ENCODE peak calls at places on chromosomes 7 and 10, in six cellular contexts. I, M, T, O, U and S are unnamed samples.

GRCh38 chr7:1083729-1084657 is 3.9 kb upstream of the GPER1 start:
- DNase-seq in U (no peak), O (no peak), M (no peak), T (no peak), I (no peak), S (no peak)

GRCh38 chr7:156594283-156595080 is 46.1 kb upstream of the RNF32 start:
- DNase-seq in M (no peak), O (no peak), T (no peak), I (no peak), U (no peak), S (no peak)

GRCh38 chr10:73965890-73966768 is 31.8 kb upstream of the VCL start:
- DNase-seq in M (no peak), T (peak), I (no peak), O (peak), U (peak), S (peak)

GRCh38 chr10:113646337-113647201 is 17.3 kb downstream of the NRAP start:
- DNase-seq in I (no peak), O (no peak), M (no peak), U (no peak), T (no peak), S (no peak)

GRCh38 chr10:58268946-58269831 is at the start of gene CISD1:
- DNase-seq in O (peak), U (peak), I (peak), M (peak), T (peak), S (peak)

GRCh38 chr10:44647877-44648542 is 263.1 kb upstream of the CXCL12 start:
- DNase-seq in T (no peak), I (no peak), M (no peak), O (no peak), U (no peak), S (peak)

GRCh38 chr7:47757946-47758371 is 176.0 kb upstream of the TNS3 start:
- DNase-seq in O (no peak), U (no peak), M (no peak), I (no peak), T (peak), S (peak)

GRCh38 chr7:29854257-29854938 is 48.1 kb downstream of the WIPF3 start:
- DNase-seq in T (no peak), U (no peak), I (no peak), M (no peak), O (no peak), S (no peak)

GRCh38 chr10:14625210-14625621 is 149.5 kb downstream of the FAM107B start:
- DNase-seq in I (no peak), T (no peak), M (no peak), U (no peak), O (no peak), S (no peak)

GRCh38 chr7:138886501-138886917 is 88.5 kb upstream of the ATP6V0A4 start:
- DNase-seq in I (peak), M (no peak), T (peak), U (no peak), O (no peak), S (peak)

GRCh38 chr7:36781011-36781738 is 56.9 kb upstream of the AOAH start:
- DNase-seq in T (no peak), M (no peak), O (no peak), I (no peak), U (no peak), S (no peak)

GRCh38 chr10:71849461-71849908 is 1.6 kb downstream of the PSAP start:
- DNase-seq in O (no peak), T (no peak), U (no peak), M (no peak), I (no peak), S (no peak)

GRCh38 chr10:129375912-129376311 is 91.1 kb upstream of the MGMT start:
- DNase-seq in M (no peak), T (no peak), U (no peak), I (no peak), O (no peak), S (no peak)

GRCh38 chr10:131848296-131848695 is 52.5 kb upstream of the PPP2R2D start:
- DNase-seq in O (no peak), T (no peak), U (no peak), I (no peak), M (no peak), S (no peak)

GRCh38 chr10:95552680-95553342 is 8.4 kb downstream of the SORBS1 start:
- DNase-seq in I (no peak), O (no peak), M (no peak), T (no peak), U (no peak), S (no peak)

GRCh38 chr10:62083868-62084267 is 182.4 kb downstream of the ARID5B start:
- DNase-seq in T (peak), O (no peak), M (no peak), I (no peak), U (no peak), S (peak)

GRCh38 chr10:112374724-112375541 is 1.0 kb downstream of the ACSL5 start:
- DNase-seq in I (peak), M (no peak), T (no peak), O (no peak), U (no peak), S (peak)

GRCh38 chr7:87000344-87000743 is 59.1 kb downstream of the ELAPOR2 start:
- DNase-seq in I (no peak), U (no peak), M (no peak), T (no peak), O (no peak), S (no peak)

GRCh38 chr10:14456870-14457266 is 126.1 kb upstream of the FRMD4A start:
- DNase-seq in M (no peak), U (no peak), T (no peak), I (no peak), O (no peak), S (no peak)

GRCh38 chr10:126902157-126902556 is 3.1 kb upstream of the DOCK1 start:
- DNase-seq in U (no peak), M (no peak), T (peak), O (no peak), I (no peak), S (peak)

GRCh38 chr7:153022796-153023592 is 263.4 kb downstream of the ACTR3B start:
- DNase-seq in T (no peak), I (no peak), O (peak), M (no peak), U (no peak), S (no peak)

GRCh38 chr7:1021931-1022330 is 22.4 kb upstream of the GPR146 start:
- DNase-seq in T (no peak), O (no peak), M (no peak), I (no peak), U (no peak), S (no peak)

GRCh38 chr10:64115471-64115870 is 594.3 kb downstream of the REEP3 start:
- DNase-seq in O (no peak), U (no peak), I (no peak), T (peak), M (no peak), S (no peak)

GRCh38 chr7:136405931-136406777 is 429.0 kb upstream of the MTPN start:
- DNase-seq in O (peak), T (peak), U (no peak), M (no peak), I (peak), S (peak)

GRCh38 chr10:72088879-72089585 is 681 bp upstream of the SPOCK2 start:
- DNase-seq in I (no peak), M (peak), O (peak), U (no peak), T (no peak), S (no peak)

GRCh38 chr7:67551027-67551426 is 554.4 kb downstream of the TYW1 start:
- DNase-seq in O (no peak), M (no peak), T (no peak), U (no peak), I (no peak), S (no peak)

GRCh38 chr10:47406870-47407648 is 23.0 kb upstream of the ZNF488 start:
- DNase-seq in M (no peak), O (no peak), I (no peak), U (no peak), T (peak), S (peak)

GRCh38 chr10:6013413-6014192 is 36.3 kb upstream of the IL15RA start:
- DNase-seq in U (no peak), O (no peak), T (no peak), M (no peak), I (no peak), S (no peak)

GRCh38 chr10:81843042-81843441 is 32.0 kb upstream of the NRG3 start:
- DNase-seq in U (no peak), T (no peak), I (peak), O (no peak), M (no peak), S (no peak)

GRCh38 chr10:119291223-119291900 is 84.0 kb downstream of the GRK5 start:
- DNase-seq in I (no peak), O (no peak), U (no peak), T (no peak), M (no peak), S (no peak)

GRCh38 chr10:86684305-86684704 is 16.0 kb downstream of the LDB3 start:
- DNase-seq in O (peak), T (peak), U (no peak), M (no peak), I (no peak), S (peak)

GRCh38 chr10:77188511-77188910 is 449.1 kb downstream of the KCNMA1 start:
- DNase-seq in O (no peak), U (no peak), T (no peak), I (no peak), M (no peak), S (peak)

GRCh38 chr10:6721964-6722615 is 142.0 kb upstream of the PRKCQ start:
- DNase-seq in T (peak), M (no peak), I (no peak), U (no peak), O (no peak), S (peak)

GRCh38 chr7:87818336-87818735 is 57.8 kb downstream of the SLC25A40 start:
- DNase-seq in U (no peak), O (no peak), I (no peak), M (no peak), T (no peak), S (no peak)

GRCh38 chr10:14556285-14556956 is 218.3 kb downstream of the FAM107B start:
- DNase-seq in I (peak), T (peak), O (peak), M (no peak), U (no peak), S (no peak)

GRCh38 chr10:124693801-124694416 is 50.3 kb downstream of the FAM53B start:
- DNase-seq in M (peak), I (peak), U (no peak), O (no peak), T (no peak), S (no peak)

GRCh38 chr10:124690971-124691370 is 53.2 kb downstream of the FAM53B start:
- DNase-seq in M (no peak), T (no peak), I (no peak), O (no peak), U (no peak), S (no peak)

GRCh38 chr10:124689911-124690498 is 54.2 kb downstream of the FAM53B start:
- DNase-seq in T (no peak), O (no peak), M (no peak), I (no peak), U (no peak), S (no peak)

GRCh38 chr10:124693396-124693795 is 50.8 kb downstream of the FAM53B start:
- DNase-seq in I (no peak), T (no peak), U (no peak), O (no peak), M (no peak), S (no peak)

DNA sequence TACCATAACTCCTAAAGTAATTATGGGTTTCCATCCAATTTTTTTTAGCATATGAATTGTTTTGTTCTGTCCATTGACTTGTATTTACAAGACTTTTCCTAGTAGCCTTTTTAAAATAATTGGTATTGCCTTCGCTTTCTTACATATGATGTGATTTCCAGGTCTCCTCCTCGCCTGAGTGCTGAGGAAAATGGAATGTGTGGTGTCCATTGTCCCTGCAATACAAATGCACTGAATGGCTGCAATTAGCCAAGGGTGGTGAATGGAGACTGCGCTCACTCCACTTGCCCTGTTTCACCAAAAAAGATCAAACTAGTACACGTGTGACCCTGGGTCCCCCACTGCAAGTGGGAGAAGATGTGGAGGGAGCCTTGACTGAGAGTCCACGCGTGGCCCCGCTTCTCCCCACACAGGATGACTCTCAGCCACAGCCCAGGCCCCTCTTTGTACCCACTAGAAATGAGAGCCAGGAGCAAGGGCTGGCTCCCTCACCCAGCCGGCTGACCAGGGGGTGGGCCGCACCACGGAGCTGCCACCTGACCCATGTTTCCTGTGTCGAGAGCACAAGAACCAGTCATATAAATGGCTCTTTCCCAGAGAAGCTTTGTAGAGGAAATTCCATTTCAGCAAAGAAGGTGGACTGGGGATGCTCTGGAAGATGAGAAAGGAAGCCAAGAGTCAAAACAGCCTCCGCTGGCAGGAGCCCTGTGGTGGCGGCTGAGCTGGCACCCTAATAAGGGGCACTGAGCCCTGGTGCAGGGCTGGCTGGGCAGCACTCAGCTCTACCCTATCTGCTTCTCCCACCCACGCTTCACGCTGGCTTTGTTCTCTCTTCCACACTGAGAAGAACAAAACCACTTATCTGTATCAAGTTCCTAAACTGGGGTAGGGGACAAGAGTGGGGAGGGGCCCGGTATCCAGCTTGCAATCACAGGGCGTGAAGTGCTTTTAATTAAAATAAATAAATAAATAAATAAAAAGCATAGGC is 52.4 kb downstream of the FAM53B start:
- DNase-seq in T (no peak), U (no peak), I (no peak), M (no peak), O (no peak), S (no peak)
- TF ChIP-seq CTCF in T (no peak), U (no peak), I (no peak), M (no peak), O (no peak), S (no peak)

GRCh38 chr10:102608487-102608886 is 35.8 kb upstream of the TRIM8 start:
- DNase-seq in T (no peak), O (no peak), U (no peak), M (no peak), I (no peak), S (no peak)
- TF ChIP-seq CTCF in T (peak), O (no peak), U (no peak), M (no peak), I (no peak), S (peak)

GRCh38 chr7:108385834-108386422 is 70.3 kb downstream of the NRCAM start:
- DNase-seq in M (no peak), U (no peak), O (no peak), I (no peak), T (no peak), S (no peak)

GRCh38 chr7:108380527-108380926 is 75.7 kb downstream of the NRCAM start:
- DNase-seq in T (no peak), O (no peak), I (no peak), U (no peak), M (no peak), S (no peak)

GRCh38 chr7:108382932-108383331 is 73.3 kb downstream of the NRCAM start:
- DNase-seq in O (no peak), I (no peak), T (no peak), M (no peak), U (no peak), S (no peak)

DNA sequence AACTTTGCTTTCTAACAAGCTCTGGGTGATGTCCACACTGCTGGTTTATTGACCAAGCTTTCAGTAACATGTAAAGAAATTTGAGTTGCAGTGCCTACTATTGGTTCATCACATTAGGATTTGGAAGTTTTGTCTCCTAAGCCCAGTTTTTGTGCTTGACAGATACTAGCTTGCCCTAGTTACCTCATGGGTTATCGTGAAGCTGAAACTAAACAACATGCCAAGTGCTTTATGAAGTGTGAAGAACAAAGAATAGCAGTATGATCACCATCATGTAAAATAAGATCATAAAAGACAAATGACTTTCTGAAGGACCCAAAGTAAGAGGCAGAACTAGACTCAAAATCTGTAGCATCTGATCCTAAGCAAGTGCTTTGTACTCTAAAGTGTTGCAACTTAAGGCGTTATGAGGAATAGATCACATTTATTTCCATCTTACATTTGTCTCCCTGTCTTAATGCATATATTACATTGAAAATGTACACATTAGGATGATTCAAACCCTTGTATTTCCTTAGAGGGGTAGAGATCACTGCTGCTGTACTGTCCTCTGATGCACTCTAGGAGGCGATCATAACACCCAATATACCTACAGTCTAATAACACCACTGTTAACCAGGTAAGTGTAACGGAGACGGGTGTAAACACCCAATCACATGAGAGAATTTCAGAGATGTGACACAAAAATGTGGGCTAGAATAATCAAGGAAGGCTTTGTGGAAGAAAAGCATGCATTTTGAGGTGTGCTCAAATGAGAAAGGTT is 71.3 kb downstream of the NRCAM start:
- DNase-seq in T (no peak), U (no peak), I (no peak), M (no peak), O (no peak), S (no peak)
- TF ChIP-seq CTCF in T (peak), U (no peak), I (peak), M (peak), O (no peak), S (no peak)

GRCh38 chr7:106916689-106917088 is 51.6 kb downstream of the PIK3CG start:
- DNase-seq in I (no peak), T (no peak), U (peak), O (no peak), M (no peak), S (no peak)

GRCh38 chr7:106914018-106914607 is 49.0 kb downstream of the PIK3CG start:
- DNase-seq in O (no peak), T (no peak), I (no peak), M (no peak), U (no peak), S (no peak)

GRCh38 chr7:106915873-106916272 is 50.8 kb downstream of the PIK3CG start:
- DNase-seq in U (no peak), I (peak), T (no peak), M (no peak), O (no peak), S (no peak)

GRCh38 chr7:106915407-106915806 is 50.3 kb downstream of the PIK3CG start:
- DNase-seq in T (no peak), O (no peak), U (no peak), M (no peak), I (no peak), S (no peak)

DNA sequence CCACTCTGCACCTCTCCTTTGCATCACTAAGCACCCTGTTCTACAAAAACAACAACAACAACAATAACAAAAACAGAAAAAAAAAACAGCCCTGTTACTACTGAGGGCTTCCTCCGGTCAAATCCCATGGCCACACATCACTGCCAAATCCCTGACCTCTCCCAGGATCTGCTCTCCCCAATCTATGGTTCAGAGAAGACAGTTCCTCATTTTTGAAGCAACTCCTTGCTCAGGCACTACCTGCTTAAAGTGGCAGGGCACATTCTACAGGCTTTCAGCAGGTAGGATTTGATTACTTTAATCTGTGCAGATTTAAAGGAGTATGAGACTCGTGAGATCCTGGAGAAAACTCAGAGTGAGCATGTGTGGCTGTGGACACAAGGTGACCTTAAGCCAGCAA is 46.9 kb downstream of the PIK3CG start:
- DNase-seq in M (no peak), U (no peak), O (no peak), T (no peak), I (no peak), S (no peak)
- TF ChIP-seq CTCF in M (no peak), U (no peak), O (no peak), T (no peak), I (no peak), S (no peak)

GRCh38 chr10:99544322-99544721 is 11.6 kb downstream of the NKX2-3 start:
- DNase-seq in I (no peak), T (no peak), U (no peak), O (no peak), M (no peak), S (no peak)

GRCh38 chr10:99551616-99552015 is 18.9 kb downstream of the NKX2-3 start:
- DNase-seq in O (no peak), T (no peak), M (no peak), U (no peak), I (no peak), S (no peak)

GRCh38 chr10:99551158-99551557 is 18.4 kb downstream of the NKX2-3 start:
- DNase-seq in M (no peak), T (peak), O (no peak), U (no peak), I (peak), S (peak)

DNA sequence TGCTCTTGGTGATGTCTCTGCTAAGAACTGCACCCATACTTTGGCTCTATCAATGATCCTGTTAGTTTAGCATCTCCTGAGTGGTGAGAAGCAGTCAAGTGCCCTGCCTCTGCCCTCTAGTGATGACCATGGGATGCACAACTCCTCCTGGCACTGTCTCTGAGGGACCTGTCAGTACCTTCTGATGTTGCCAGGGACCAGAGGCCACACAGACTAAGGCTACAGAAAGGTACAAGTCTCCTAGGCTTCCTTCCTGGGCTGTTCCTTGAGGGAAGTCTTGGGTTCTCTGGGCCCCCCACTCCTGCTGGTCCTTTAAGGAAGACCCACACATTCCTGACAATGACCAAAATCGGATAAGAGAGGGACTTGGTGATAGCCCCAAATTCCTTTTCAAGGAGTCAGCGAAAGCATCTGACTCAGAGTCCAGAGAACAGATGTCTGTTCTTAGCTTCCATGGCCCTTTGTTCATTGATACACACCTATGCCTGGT is 15.3 kb downstream of the NKX2-3 start:
- DNase-seq in U (no peak), O (peak), M (no peak), I (peak), T (peak), S (peak)
- TF ChIP-seq CTCF in U (peak), O (no peak), M (peak), I (peak), T (peak), S (peak)